ENCODE peak calls at places on chromosome 13, in six cellular contexts. F, S, R, J, I and B are unnamed samples.

GRCh38 chr13:44307255-44307654 is 66.4 kb upstream of the SERP2 start:
- DNase-seq in F (no peak), S (no peak), R (no peak), J (no peak), I (peak; percentile 64), B (no peak)

GRCh38 chr13:25153736-25154135 is 18.4 kb downstream of the AMER2 start:
- DNase-seq in F (no peak), S (no peak), R (no peak), J (no peak), I (no peak), B (no peak)

GRCh38 chr13:50080158-50080855 is 65.1 kb downstream of the KCNRG start:
- DNase-seq in F (peak; percentile 40), S (no peak), R (no peak), J (no peak), I (peak; percentile 59), B (no peak)

GRCh38 chr13:109140054-109140776 is 510.8 kb downstream of the MYO16 start:
- DNase-seq in F (no peak), S (no peak), R (peak; percentile 72), J (no peak), I (no peak), B (no peak)

GRCh38 chr13:102405499-102406079 is 3.7 kb upstream of the FGF14 start:
- DNase-seq in F (peak; percentile 47), S (no peak), R (no peak), J (peak; percentile 38), I (peak; percentile 49), B (no peak)

GRCh38 chr13:19182536-19182935 is 912 bp upstream of the TUBA3C start:
- DNase-seq in F (no peak), S (no peak), R (no peak), J (no peak), I (no peak), B (no peak)

GRCh38 chr13:52053460-52053859 is 29.0 kb downstream of the UTP14C start:
- DNase-seq in F (peak; percentile 37), S (no peak), R (no peak), J (peak; percentile 47), I (no peak), B (no peak)

GRCh38 chr13:50574731-50575130 is 268.8 kb downstream of the DLEU7 start:
- DNase-seq in F (no peak), S (no peak), R (no peak), J (no peak), I (peak; percentile 53), B (peak; percentile 88)

GRCh38 chr13:41401371-41401770 is 56.0 kb upstream of the RGCC start:
- DNase-seq in F (no peak), S (no peak), R (no peak), J (no peak), I (no peak), B (no peak)

GRCh38 chr13:88744289-88744688 is 1073.1 kb downstream of the SLITRK5 start:
- DNase-seq in F (no peak), S (no peak), R (no peak), J (no peak), I (no peak), B (no peak)

GRCh38 chr13:94617389-94618000 is 15.8 kb downstream of the GPR180 start:
- DNase-seq in F (no peak), S (no peak), R (no peak), J (no peak), I (peak; percentile 48), B (no peak)

GRCh38 chr13:21326155-21327030 is 132.7 kb downstream of the ZDHHC20 start:
- DNase-seq in F (peak; percentile 65), S (peak; percentile 7), R (no peak), J (peak; percentile 57), I (peak; percentile 54), B (peak; percentile 8)
- H3K4me3 ChIP-seq in F (peak overlapping the region; percentile 46), S (peak overlapping the region; percentile 55), R (peak overlapping the region; percentile 22), J (peak overlapping the region; percentile 48), I (peak overlapping the region; percentile 68), B (peak overlapping the region; percentile 47)

GRCh38 chr13:114099191-114099590 is 33.2 kb downstream of the RASA3 start:
- DNase-seq in F (peak; percentile 49), S (peak; percentile 70), R (peak; percentile 75), J (peak; percentile 43), I (peak; percentile 92), B (peak; percentile 83)

GRCh38 chr13:114097504-114097892 is 34.9 kb downstream of the RASA3 start:
- DNase-seq in F (no peak), S (no peak), R (no peak), J (no peak), I (no peak), B (no peak)

GRCh38 chr13:114096811-114097503 is 35.5 kb downstream of the RASA3 start:
- DNase-seq in F (peak; percentile 14), S (no peak), R (no peak), J (peak; percentile 26), I (no peak), B (no peak)

GRCh38 chr13:114099918-114100445 is 32.4 kb downstream of the RASA3 start:
- DNase-seq in F (peak; percentile 86), S (no peak), R (peak; percentile 64), J (peak; percentile 47), I (peak; percentile 41), B (no peak)

DNA sequence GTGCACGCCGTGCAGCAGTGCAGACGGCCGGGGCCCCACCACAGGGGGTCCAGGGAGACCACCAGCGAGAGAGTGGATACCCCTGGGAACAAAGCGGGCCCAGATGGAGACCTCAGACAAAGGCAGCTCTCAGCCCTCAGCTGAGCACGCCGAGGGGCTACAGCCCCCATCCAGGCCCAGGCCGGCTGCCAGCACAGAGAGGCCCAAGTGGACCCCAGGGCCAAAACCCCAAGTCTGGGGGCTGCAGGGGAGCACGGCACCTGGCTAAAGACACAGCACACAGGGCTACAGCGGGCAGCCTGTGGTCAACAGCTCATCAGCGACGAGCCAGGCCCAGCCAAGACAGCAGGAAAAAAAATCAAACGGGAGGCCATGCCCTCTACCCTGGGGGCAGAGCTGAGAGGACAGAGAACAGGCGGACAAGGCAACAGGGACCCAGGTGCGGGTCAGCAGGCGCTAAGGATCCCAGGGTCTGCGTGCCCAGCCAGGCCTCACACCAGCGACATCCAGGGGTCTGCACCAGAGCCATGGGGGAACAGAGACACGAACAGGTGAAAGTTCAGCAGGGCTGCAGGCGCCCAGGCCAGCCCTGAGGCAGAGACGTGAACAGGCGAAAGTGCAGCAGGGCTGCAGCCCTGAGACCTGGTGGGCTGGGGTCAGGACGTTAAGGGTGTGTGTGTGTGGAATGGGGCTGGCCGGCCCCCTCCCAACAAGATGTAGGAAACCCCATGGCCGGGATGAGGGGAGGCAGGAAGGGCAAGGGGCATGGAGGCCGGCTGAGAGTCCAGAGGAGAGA is 34.3 kb downstream of the RASA3 start:
- DNase-seq in F (no peak), S (no peak), R (peak; percentile 51), J (peak; percentile 23), I (no peak), B (no peak)
- H3K4me3 ChIP-seq in F (no peak overlapping the region), S (no peak overlapping the region), R (no peak overlapping the region), J (no peak overlapping the region), I (no peak overlapping the region), B (no peak overlapping the region)

GRCh38 chr13:20714161-20714560 is 10.7 kb downstream of the IL17D start:
- DNase-seq in F (no peak), S (no peak), R (no peak), J (no peak), I (peak; percentile 22), B (no peak)

GRCh38 chr13:20711301-20712044 is 8.0 kb downstream of the IL17D start:
- DNase-seq in F (no peak), S (no peak), R (no peak), J (no peak), I (no peak), B (no peak)

GRCh38 chr13:20714563-20715339 is 11.3 kb downstream of the IL17D start:
- DNase-seq in F (no peak), S (peak; percentile 24), R (no peak), J (no peak), I (peak; percentile 87), B (peak; percentile 98)

GRCh38 chr13:20713751-20714150 is 10.3 kb downstream of the IL17D start:
- DNase-seq in F (no peak), S (no peak), R (no peak), J (no peak), I (peak; percentile 17), B (peak; percentile 21)

GRCh38 chr13:20713014-20713376 is 9.5 kb downstream of the IL17D start:
- DNase-seq in F (no peak), S (no peak), R (no peak), J (no peak), I (no peak), B (no peak)
- H3K4me3 ChIP-seq in F (no peak overlapping the region), S (no peak overlapping the region), R (no peak overlapping the region), J (no peak overlapping the region), I (peak overlapping the region; percentile 32), B (peak overlapping the region; percentile 17)

GRCh38 chr13:20193142-20193923 is 595 bp upstream of the GJB2 start:
- DNase-seq in F (no peak), S (no peak), R (no peak), J (no peak), I (no peak), B (no peak)

GRCh38 chr13:20191902-20192469 is 752 bp downstream of the GJB2 start:
- DNase-seq in F (peak; percentile 42), S (no peak), R (no peak), J (no peak), I (peak; percentile 31), B (no peak)

GRCh38 chr13:20192470-20193141 is at the start of gene GJB2:
- DNase-seq in F (peak; percentile 65), S (no peak), R (no peak), J (no peak), I (no peak), B (no peak)

GRCh38 chr13:20195846-20196245 is 3.1 kb upstream of the GJB2 start:
- DNase-seq in F (peak; percentile 71), S (no peak), R (no peak), J (no peak), I (no peak), B (no peak)

GRCh38 chr13:20193924-20194631 is 1.3 kb upstream of the GJB2 start:
- DNase-seq in F (peak; percentile 79), S (no peak), R (no peak), J (no peak), I (no peak), B (no peak)
- H3K4me3 ChIP-seq in F (peak overlapping the region; percentile 80), S (no peak overlapping the region), R (no peak overlapping the region), J (no peak overlapping the region), I (no peak overlapping the region), B (no peak overlapping the region)

DNA sequence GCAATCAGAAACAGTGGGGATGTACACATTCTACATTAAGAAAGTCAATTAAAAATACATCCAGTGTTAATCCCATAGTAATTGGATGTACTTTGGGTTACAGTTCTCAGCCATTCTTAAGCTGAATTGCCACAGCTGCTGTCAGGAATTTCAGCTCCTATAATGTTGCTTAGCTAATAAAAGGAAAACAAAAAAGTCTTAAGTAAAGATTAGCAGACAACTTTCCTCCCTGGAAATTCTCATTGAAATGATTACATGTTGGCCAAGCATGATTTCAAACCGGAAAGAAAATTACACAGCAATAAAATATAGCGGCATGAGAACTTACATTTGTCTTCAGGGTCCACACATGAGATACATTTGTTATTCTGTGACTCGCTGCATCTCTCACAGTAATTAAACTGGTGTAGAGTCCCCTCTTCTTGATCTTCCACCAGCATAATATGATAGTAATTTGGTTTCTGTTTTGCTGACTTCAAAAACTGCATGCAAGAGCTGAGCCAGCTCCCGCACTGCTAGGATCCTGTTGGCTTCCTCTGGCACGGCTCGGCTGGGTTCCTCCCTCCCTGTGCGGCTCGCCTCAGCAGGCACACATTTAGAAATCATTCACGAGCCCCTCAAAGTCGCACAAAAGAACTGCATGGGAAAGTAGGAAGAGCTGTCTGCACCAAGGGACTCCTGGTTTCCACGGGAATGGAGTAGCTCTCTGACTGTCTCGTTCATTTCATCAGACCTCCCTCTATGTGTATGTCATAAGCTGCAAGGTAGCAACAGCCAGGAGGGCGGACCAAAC is at the start of gene HTR2A:
- DNase-seq in F (peak; percentile 8), S (no peak), R (peak; percentile 45), J (no peak), I (peak; percentile 60), B (no peak)
- H3K4me3 ChIP-seq in F (no peak within 1 kb of the TSS), S (peak within 1 kb of the TSS; percentile 52), R (peak within 1 kb of the TSS; percentile 23), J (no peak within 1 kb of the TSS), I (peak within 1 kb of the TSS; percentile 56), B (peak within 1 kb of the TSS; percentile 42)